ENCODE peak calls at places on chromosome 2, in nine cellular contexts. One of them, this sample, is unnamed.

GRCh38 chr2:239163306-239164070 is 237.3 kb downstream of the HDAC4 start:
- DNase-seq in tibial artery: peak; percentile 14
- DNase-seq in vagina: no peak
- DNase-seq in AG04450: no peak
- DNase-seq in CD8-positive, alpha-beta T cell: no peak
- DNase-seq in left ventricle myocardium inferior: peak; percentile 5
- DNase-seq in lower lobe of right lung: peak; percentile 37
- DNase-seq in MM.1S: no peak
- DNase-seq in breast epithelium: peak; percentile 46
- DNase-seq in this sample: no peak

GRCh38 chr2:197088694-197089093 is 162.2 kb upstream of the PGAP1 start:
- DNase-seq in MM.1S: no peak
- DNase-seq in tibial artery: no peak
- DNase-seq in vagina: no peak
- DNase-seq in lower lobe of right lung: no peak
- DNase-seq in CD8-positive, alpha-beta T cell: no peak
- DNase-seq in breast epithelium: no peak
- DNase-seq in left ventricle myocardium inferior: no peak
- DNase-seq in AG04450: no peak
- DNase-seq in this sample: no peak

GRCh38 chr2:188279093-188279445 is 12.6 kb upstream of the GULP1 start:
- DNase-seq in AG04450: no peak
- DNase-seq in left ventricle myocardium inferior: no peak
- DNase-seq in CD8-positive, alpha-beta T cell: no peak
- DNase-seq in vagina: no peak
- DNase-seq in breast epithelium: no peak
- DNase-seq in lower lobe of right lung: no peak
- DNase-seq in MM.1S: no peak
- DNase-seq in tibial artery: no peak
- DNase-seq in this sample: no peak

GRCh38 chr2:231671617-231672350 is 36.5 kb upstream of the PTMA start:
- DNase-seq in left ventricle myocardium inferior: no peak
- DNase-seq in lower lobe of right lung: peak; percentile 69
- DNase-seq in MM.1S: peak; percentile 90
- DNase-seq in tibial artery: no peak
- DNase-seq in breast epithelium: no peak
- DNase-seq in CD8-positive, alpha-beta T cell: no peak
- DNase-seq in vagina: peak; percentile 84
- DNase-seq in AG04450: no peak
- DNase-seq in this sample: no peak

GRCh38 chr2:238094438-238095022 is 5.6 kb upstream of the ESPNL start:
- DNase-seq in left ventricle myocardium inferior: no peak
- DNase-seq in breast epithelium: no peak
- DNase-seq in lower lobe of right lung: no peak
- DNase-seq in vagina: no peak
- DNase-seq in MM.1S: no peak
- DNase-seq in AG04450: no peak
- DNase-seq in tibial artery: no peak
- DNase-seq in CD8-positive, alpha-beta T cell: no peak
- DNase-seq in this sample: no peak

GRCh38 chr2:232927793-232928563 is 57.9 kb downstream of the SNORC start:
- DNase-seq in lower lobe of right lung: no peak
- DNase-seq in AG04450: no peak
- DNase-seq in tibial artery: no peak
- DNase-seq in breast epithelium: no peak
- DNase-seq in MM.1S: no peak
- DNase-seq in CD8-positive, alpha-beta T cell: no peak
- DNase-seq in left ventricle myocardium inferior: no peak
- DNase-seq in vagina: no peak
- DNase-seq in this sample: no peak

GRCh38 chr2:60964651-60965513 is 52.6 kb upstream of the PEX13 start:
- DNase-seq in lower lobe of right lung: no peak
- DNase-seq in tibial artery: no peak
- DNase-seq in left ventricle myocardium inferior: no peak
- DNase-seq in breast epithelium: no peak
- DNase-seq in MM.1S: no peak
- DNase-seq in CD8-positive, alpha-beta T cell: no peak
- DNase-seq in AG04450: no peak
- DNase-seq in vagina: no peak
- DNase-seq in this sample: no peak

GRCh38 chr2:236823976-236824375 is 254.4 kb downstream of the ACKR3 start:
- DNase-seq in AG04450: no peak
- DNase-seq in MM.1S: no peak
- DNase-seq in vagina: no peak
- DNase-seq in lower lobe of right lung: no peak
- DNase-seq in breast epithelium: no peak
- DNase-seq in left ventricle myocardium inferior: no peak
- DNase-seq in tibial artery: no peak
- DNase-seq in CD8-positive, alpha-beta T cell: no peak
- DNase-seq in this sample: no peak

DNA sequence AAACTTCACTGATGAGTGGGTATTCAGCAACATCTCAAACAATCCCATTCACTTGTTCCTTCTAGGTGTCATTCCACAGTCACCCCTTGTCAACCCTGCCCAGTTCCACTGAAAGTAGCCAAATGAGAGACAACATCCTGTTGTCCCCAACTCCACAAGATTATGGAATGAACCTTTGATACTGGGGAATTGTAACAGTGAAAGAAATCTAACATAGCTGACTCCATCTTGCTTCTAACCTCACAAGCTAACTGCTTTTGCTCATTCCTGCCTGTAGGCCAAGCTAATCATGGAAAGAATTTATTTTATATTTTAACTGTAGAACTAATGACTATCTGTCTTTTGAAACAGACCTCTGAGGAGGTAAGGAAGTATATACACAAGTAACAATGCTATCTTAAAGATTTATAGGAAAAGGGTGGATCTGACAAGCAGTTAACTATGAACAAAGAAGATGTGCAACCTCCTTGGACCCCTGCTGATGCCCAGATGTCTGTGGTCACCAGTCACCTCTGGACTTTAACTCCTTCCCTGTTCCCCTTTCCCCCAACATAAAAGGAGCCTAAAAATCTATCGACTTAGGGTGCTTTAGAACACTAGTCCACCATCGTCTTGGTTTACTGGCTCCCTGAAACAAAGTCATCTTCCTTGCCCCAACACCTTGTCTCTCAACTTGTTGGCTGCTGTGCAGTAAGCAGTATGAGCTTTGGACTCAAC is 6.9 kb upstream of the ANXA4 start:
- DNase-seq in CD8-positive, alpha-beta T cell: no peak
- DNase-seq in tibial artery: no peak
- DNase-seq in MM.1S: no peak
- DNase-seq in vagina: no peak
- DNase-seq in breast epithelium: no peak
- DNase-seq in lower lobe of right lung: no peak
- DNase-seq in left ventricle myocardium inferior: no peak
- DNase-seq in AG04450: no peak
- DNase-seq in this sample: no peak
- TF ChIP-seq CTCF in CD8-positive, alpha-beta T cell: no peak
- TF ChIP-seq CTCF in tibial artery: no peak
- TF ChIP-seq CTCF in MM.1S: no peak
- TF ChIP-seq CTCF in vagina: no peak
- TF ChIP-seq CTCF in breast epithelium: no peak
- TF ChIP-seq CTCF in lower lobe of right lung: no peak
- TF ChIP-seq CTCF in left ventricle myocardium inferior: no peak
- TF ChIP-seq CTCF in AG04450: no peak
- TF ChIP-seq CTCF in this sample: no peak

DNA sequence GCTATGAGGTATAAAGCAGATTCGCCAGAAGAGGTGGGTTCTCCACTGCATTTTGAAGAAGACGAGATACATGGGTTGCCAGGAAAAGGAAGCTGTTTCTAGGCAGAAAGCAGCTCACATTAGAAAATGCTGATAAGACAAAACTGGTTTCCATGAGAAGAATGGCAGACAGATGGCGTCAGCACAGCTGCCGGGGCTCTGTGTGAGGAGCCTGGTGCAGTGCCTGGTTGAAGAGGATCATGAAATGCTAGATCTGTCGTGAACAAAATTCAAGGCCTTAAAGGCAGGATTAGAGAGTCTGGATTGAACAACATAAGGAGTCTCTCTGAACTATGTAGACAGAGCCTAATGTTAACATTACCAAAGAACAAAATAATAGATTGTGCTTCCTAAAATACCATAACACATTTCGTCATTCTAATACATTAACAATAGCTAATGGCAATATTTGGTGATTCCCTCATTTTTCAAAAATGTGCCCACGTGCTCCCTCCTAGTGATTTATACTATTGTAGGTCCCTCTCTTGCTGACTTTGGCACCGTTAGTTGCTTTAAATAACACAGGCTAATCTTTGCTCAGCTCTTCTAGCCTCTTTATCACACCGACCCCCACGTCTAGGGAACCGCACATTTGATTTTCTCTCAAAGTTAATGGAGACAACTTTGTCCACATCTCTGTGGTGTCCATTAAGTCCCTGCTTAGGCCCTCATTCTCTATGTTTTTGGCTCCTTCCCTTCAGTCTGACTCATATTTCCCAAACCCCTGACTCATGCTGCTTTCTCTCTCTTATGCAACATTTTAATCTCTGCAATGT is 38.2 kb downstream of the EFEMP1 start:
- DNase-seq in lower lobe of right lung: no peak
- DNase-seq in breast epithelium: no peak
- DNase-seq in vagina: no peak
- DNase-seq in tibial artery: no peak
- DNase-seq in MM.1S: no peak
- DNase-seq in CD8-positive, alpha-beta T cell: no peak
- DNase-seq in AG04450: peak; percentile 65
- DNase-seq in left ventricle myocardium inferior: no peak
- DNase-seq in this sample: peak; percentile 62
- TF ChIP-seq CTCF in lower lobe of right lung: no peak
- TF ChIP-seq CTCF in breast epithelium: no peak
- TF ChIP-seq CTCF in vagina: no peak
- TF ChIP-seq CTCF in tibial artery: no peak
- TF ChIP-seq CTCF in MM.1S: no peak
- TF ChIP-seq CTCF in CD8-positive, alpha-beta T cell: no peak
- TF ChIP-seq CTCF in AG04450: no peak
- TF ChIP-seq CTCF in left ventricle myocardium inferior: no peak
- TF ChIP-seq CTCF in this sample: no peak

GRCh38 chr2:99066602-99067001 is 74.9 kb upstream of the C2orf15 start:
- DNase-seq in breast epithelium: no peak
- DNase-seq in CD8-positive, alpha-beta T cell: no peak
- DNase-seq in lower lobe of right lung: no peak
- DNase-seq in AG04450: peak; percentile 45
- DNase-seq in left ventricle myocardium inferior: no peak
- DNase-seq in tibial artery: no peak
- DNase-seq in MM.1S: peak; percentile 87
- DNase-seq in vagina: no peak
- DNase-seq in this sample: no peak
- TF ChIP-seq CTCF in breast epithelium: no peak
- TF ChIP-seq CTCF in CD8-positive, alpha-beta T cell: no peak
- TF ChIP-seq CTCF in lower lobe of right lung: peak; percentile 29
- TF ChIP-seq CTCF in AG04450: peak; percentile 84
- TF ChIP-seq CTCF in left ventricle myocardium inferior: no peak
- TF ChIP-seq CTCF in tibial artery: no peak
- TF ChIP-seq CTCF in MM.1S: peak; percentile 69
- TF ChIP-seq CTCF in vagina: no peak
- TF ChIP-seq CTCF in this sample: peak; percentile 61

GRCh38 chr2:90207454-90208058 is 1516.1 kb downstream of the RPIA start:
- DNase-seq in lower lobe of right lung: no peak
- DNase-seq in AG04450: no peak
- DNase-seq in tibial artery: no peak
- DNase-seq in breast epithelium: no peak
- DNase-seq in vagina: no peak
- DNase-seq in MM.1S: peak; percentile 47
- DNase-seq in left ventricle myocardium inferior: no peak
- DNase-seq in CD8-positive, alpha-beta T cell: no peak
- DNase-seq in this sample: no peak
- TF ChIP-seq CTCF in lower lobe of right lung: peak; percentile 38
- TF ChIP-seq CTCF in AG04450: no peak
- TF ChIP-seq CTCF in tibial artery: no peak
- TF ChIP-seq CTCF in breast epithelium: no peak
- TF ChIP-seq CTCF in vagina: no peak
- TF ChIP-seq CTCF in MM.1S: peak; percentile 50
- TF ChIP-seq CTCF in left ventricle myocardium inferior: peak; percentile 33
- TF ChIP-seq CTCF in CD8-positive, alpha-beta T cell: no peak
- TF ChIP-seq CTCF in this sample: peak; percentile 13

GRCh38 chr2:193222456-193222855 is 1027.7 kb upstream of the TMEFF2 start:
- DNase-seq in tibial artery: no peak
- DNase-seq in CD8-positive, alpha-beta T cell: no peak
- DNase-seq in vagina: no peak
- DNase-seq in breast epithelium: no peak
- DNase-seq in AG04450: no peak
- DNase-seq in lower lobe of right lung: no peak
- DNase-seq in left ventricle myocardium inferior: no peak
- DNase-seq in MM.1S: no peak
- DNase-seq in this sample: no peak

GRCh38 chr2:193231634-193232033 is 1036.9 kb upstream of the TMEFF2 start:
- DNase-seq in vagina: no peak
- DNase-seq in CD8-positive, alpha-beta T cell: no peak
- DNase-seq in tibial artery: no peak
- DNase-seq in left ventricle myocardium inferior: no peak
- DNase-seq in lower lobe of right lung: no peak
- DNase-seq in MM.1S: peak; percentile 77
- DNase-seq in AG04450: no peak
- DNase-seq in breast epithelium: no peak
- DNase-seq in this sample: no peak

DNA sequence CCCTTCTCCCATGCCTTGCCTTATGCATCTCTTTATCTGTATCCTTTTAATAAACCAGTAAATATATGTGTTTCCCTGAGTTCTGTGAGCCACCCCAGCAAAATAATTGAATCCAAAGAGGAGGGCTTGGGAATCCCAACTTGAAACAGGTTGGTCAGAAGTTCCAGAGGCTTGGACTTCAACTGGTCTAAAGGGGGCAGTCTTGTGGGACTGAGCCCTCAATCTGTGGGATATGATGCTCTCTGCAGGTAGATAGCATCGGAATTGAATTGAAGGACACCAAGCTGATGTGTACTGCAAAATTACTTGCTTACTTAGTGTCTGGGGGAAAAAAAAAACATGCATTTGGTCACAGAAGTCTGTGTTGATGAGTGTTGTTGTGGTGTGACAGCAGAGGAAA is 1033.5 kb upstream of the TMEFF2 start:
- DNase-seq in CD8-positive, alpha-beta T cell: no peak
- DNase-seq in vagina: no peak
- DNase-seq in tibial artery: no peak
- DNase-seq in AG04450: no peak
- DNase-seq in lower lobe of right lung: no peak
- DNase-seq in MM.1S: no peak
- DNase-seq in breast epithelium: no peak
- DNase-seq in left ventricle myocardium inferior: no peak
- DNase-seq in this sample: no peak
- TF ChIP-seq CTCF in CD8-positive, alpha-beta T cell: no peak
- TF ChIP-seq CTCF in vagina: no peak
- TF ChIP-seq CTCF in tibial artery: no peak
- TF ChIP-seq CTCF in AG04450: no peak
- TF ChIP-seq CTCF in lower lobe of right lung: no peak
- TF ChIP-seq CTCF in MM.1S: no peak
- TF ChIP-seq CTCF in breast epithelium: no peak
- TF ChIP-seq CTCF in left ventricle myocardium inferior: no peak
- TF ChIP-seq CTCF in this sample: no peak

GRCh38 chr2:7882296-7882695 is 799.6 kb upstream of the ID2 start:
- DNase-seq in lower lobe of right lung: no peak
- DNase-seq in left ventricle myocardium inferior: no peak
- DNase-seq in MM.1S: no peak
- DNase-seq in AG04450: no peak
- DNase-seq in CD8-positive, alpha-beta T cell: no peak
- DNase-seq in vagina: no peak
- DNase-seq in tibial artery: no peak
- DNase-seq in breast epithelium: no peak
- DNase-seq in this sample: no peak
- TF ChIP-seq CTCF in lower lobe of right lung: no peak
- TF ChIP-seq CTCF in left ventricle myocardium inferior: no peak
- TF ChIP-seq CTCF in MM.1S: no peak
- TF ChIP-seq CTCF in AG04450: no peak
- TF ChIP-seq CTCF in CD8-positive, alpha-beta T cell: no peak
- TF ChIP-seq CTCF in vagina: no peak
- TF ChIP-seq CTCF in tibial artery: no peak
- TF ChIP-seq CTCF in breast epithelium: no peak
- TF ChIP-seq CTCF in this sample: no peak

This sample was measured in BJ.